ENCODE peak calls at places on chromosomes 12 and 14, in seven cellular contexts. C, Z, X, B, V, Y and W are unnamed samples.

GRCh38 chr14:59483360-59483759 is 848 bp downstream of the L3HYPDH start:
- DNase-seq in C (peak), Z (no peak), X (no peak), B (peak), V (no peak), Y (no peak), W (no peak)

GRCh38 chr12:122097641-122098364 is 19.2 kb downstream of the MLXIP start:
- DNase-seq in C (no peak), Z (peak), X (no peak), B (no peak), V (peak), Y (peak), W (no peak)

GRCh38 chr12:42238240-42239140 is at the start of gene YAF2:
- DNase-seq in C (peak), Z (peak), X (peak), B (peak), V (peak), Y (peak), W (no peak)

GRCh38 chr14:75229923-75230792 is 48.5 kb upstream of the FOS start:
- DNase-seq in C (no peak), Z (no peak), X (peak), B (peak), V (no peak), Y (peak), W (no peak)

GRCh38 chr14:91229743-91230200 is 14.7 kb downstream of the GPR68 start:
- DNase-seq in C (no peak), Z (no peak), X (no peak), B (no peak), V (no peak), Y (no peak), W (no peak)

GRCh38 chr12:51082561-51083139 is 746 bp downstream of the CSRNP2 start:
- DNase-seq in C (peak), Z (no peak), X (no peak), B (no peak), V (peak), Y (no peak), W (no peak)

GRCh38 chr12:51217133-51217967 is 512 bp downstream of the POU6F1 start:
- DNase-seq in C (peak), Z (peak), X (no peak), B (peak), V (peak), Y (peak), W (no peak)

GRCh38 chr12:5022465-5023061 is 21.1 kb upstream of the KCNA5 start:
- DNase-seq in C (peak), Z (peak), X (no peak), B (no peak), V (peak), Y (peak), W (no peak)

GRCh38 chr14:65469903-65470302 is 57.4 kb downstream of the FUT8 start:
- DNase-seq in C (no peak), Z (no peak), X (no peak), B (no peak), V (no peak), Y (no peak), W (no peak)

GRCh38 chr14:23864252-23864651 is 89.3 kb upstream of the DHRS4 start:
- DNase-seq in C (no peak), Z (no peak), X (no peak), B (no peak), V (no peak), Y (no peak), W (no peak)

GRCh38 chr14:99653618-99654017 is 8.7 kb downstream of the HHIPL1 start:
- DNase-seq in C (no peak), Z (no peak), X (no peak), B (no peak), V (no peak), Y (no peak), W (no peak)

GRCh38 chr12:112809684-112810083 is 18.1 kb downstream of the RPH3A start:
- DNase-seq in C (no peak), Z (no peak), X (no peak), B (no peak), V (peak), Y (no peak), W (no peak)

GRCh38 chr12:124279315-124279714 is 15.6 kb upstream of the RFLNA start:
- DNase-seq in C (no peak), Z (no peak), X (no peak), B (no peak), V (peak), Y (no peak), W (no peak)

GRCh38 chr12:93318720-93319522 is 58.8 kb upstream of the NUDT4 start:
- DNase-seq in C (no peak), Z (no peak), X (no peak), B (no peak), V (peak), Y (no peak), W (no peak)

GRCh38 chr14:99853206-99853605 is 60.0 kb downstream of the EML1 start:
- DNase-seq in C (no peak), Z (no peak), X (no peak), B (peak), V (peak), Y (no peak), W (no peak)

GRCh38 chr14:32985881-32986280 is 47.2 kb downstream of the NPAS3 start:
- DNase-seq in C (no peak), Z (no peak), X (no peak), B (peak), V (no peak), Y (no peak), W (no peak)